ENCODE peak calls at places on chromosome 13, in ten cellular contexts. One of them, this sample, is unnamed.

GRCh38 chr13:73399347-73400216 is 340.8 kb downstream of the KLF5 start:
- DNase-seq in NCI-H2227 treated with DMSO at 0.1 percent for 48 hours: no peak
- DNase-seq in RCC 7860: no peak
- DNase-seq in AG20443: no peak
- DNase-seq in mucosa of gallbladder: peak; percentile 50
- DNase-seq in IMR-90: no peak
- DNase-seq in HuH-7: no peak
- DNase-seq in H9: no peak
- DNase-seq in cardiac muscle cell: no peak
- DNase-seq in fibroblast of mammary gland: no peak
- DNase-seq in this sample: no peak

GRCh38 chr13:101520672-101521071 is 68.2 kb downstream of the ITGBL1 start:
- DNase-seq in NCI-H2227 treated with DMSO at 0.1 percent for 48 hours: no peak
- DNase-seq in RCC 7860: peak; percentile 69
- DNase-seq in AG20443: peak; percentile 43
- DNase-seq in mucosa of gallbladder: no peak
- DNase-seq in IMR-90: peak; percentile 86
- DNase-seq in HuH-7: no peak
- DNase-seq in H9: no peak
- DNase-seq in cardiac muscle cell: no peak
- DNase-seq in fibroblast of mammary gland: peak; percentile 91
- DNase-seq in this sample: no peak

GRCh38 chr13:30581582-30581981 is 36.1 kb upstream of the USPL1 start:
- DNase-seq in NCI-H2227 treated with DMSO at 0.1 percent for 48 hours: no peak
- DNase-seq in RCC 7860: no peak
- DNase-seq in AG20443: peak; percentile 27
- DNase-seq in mucosa of gallbladder: no peak
- DNase-seq in IMR-90: peak; percentile 36
- DNase-seq in HuH-7: no peak
- DNase-seq in H9: no peak
- DNase-seq in cardiac muscle cell: peak; percentile 30
- DNase-seq in fibroblast of mammary gland: peak; percentile 37
- DNase-seq in this sample: no peak

GRCh38 chr13:34166406-34166805 is 348.5 kb downstream of the RFC3 start:
- DNase-seq in NCI-H2227 treated with DMSO at 0.1 percent for 48 hours: no peak
- DNase-seq in RCC 7860: no peak
- DNase-seq in AG20443: no peak
- DNase-seq in mucosa of gallbladder: no peak
- DNase-seq in IMR-90: no peak
- DNase-seq in HuH-7: no peak
- DNase-seq in H9: no peak
- DNase-seq in cardiac muscle cell: no peak
- DNase-seq in fibroblast of mammary gland: no peak
- DNase-seq in this sample: no peak

GRCh38 chr13:80251403-80251802 is 89.5 kb downstream of the SPRY2 start:
- DNase-seq in NCI-H2227 treated with DMSO at 0.1 percent for 48 hours: peak; percentile 26
- DNase-seq in RCC 7860: no peak
- DNase-seq in AG20443: no peak
- DNase-seq in mucosa of gallbladder: no peak
- DNase-seq in IMR-90: peak; percentile 60
- DNase-seq in HuH-7: no peak
- DNase-seq in H9: no peak
- DNase-seq in cardiac muscle cell: peak; percentile 21
- DNase-seq in fibroblast of mammary gland: peak; percentile 76
- DNase-seq in this sample: no peak

GRCh38 chr13:98910501-98910951 is 67.3 kb downstream of the DOCK9 start:
- DNase-seq in NCI-H2227 treated with DMSO at 0.1 percent for 48 hours: no peak
- DNase-seq in RCC 7860: peak; percentile 61
- DNase-seq in AG20443: peak; percentile 62
- DNase-seq in mucosa of gallbladder: no peak
- DNase-seq in IMR-90: peak; percentile 70
- DNase-seq in HuH-7: no peak
- DNase-seq in H9: no peak
- DNase-seq in cardiac muscle cell: no peak
- DNase-seq in fibroblast of mammary gland: peak; percentile 77
- DNase-seq in this sample: no peak

GRCh38 chr13:107373551-107373950 is 805.6 kb upstream of the ARGLU1 start:
- DNase-seq in NCI-H2227 treated with DMSO at 0.1 percent for 48 hours: peak; percentile 31
- DNase-seq in RCC 7860: peak; percentile 61
- DNase-seq in AG20443: no peak
- DNase-seq in mucosa of gallbladder: no peak
- DNase-seq in IMR-90: peak; percentile 91
- DNase-seq in HuH-7: peak; percentile 3
- DNase-seq in H9: peak; percentile 33
- DNase-seq in cardiac muscle cell: peak; percentile 16
- DNase-seq in fibroblast of mammary gland: peak; percentile 79
- DNase-seq in this sample: no peak

GRCh38 chr13:64075543-64076271 is 2660.1 kb upstream of the PCDH20 start:
- DNase-seq in NCI-H2227 treated with DMSO at 0.1 percent for 48 hours: no peak
- DNase-seq in RCC 7860: no peak
- DNase-seq in AG20443: no peak
- DNase-seq in mucosa of gallbladder: no peak
- DNase-seq in IMR-90: no peak
- DNase-seq in HuH-7: peak; percentile 46
- DNase-seq in H9: no peak
- DNase-seq in cardiac muscle cell: no peak
- DNase-seq in fibroblast of mammary gland: no peak
- DNase-seq in this sample: no peak

GRCh38 chr13:109769921-109770320 is 16.5 kb downstream of the IRS2 start:
- DNase-seq in NCI-H2227 treated with DMSO at 0.1 percent for 48 hours: no peak
- DNase-seq in RCC 7860: no peak
- DNase-seq in AG20443: no peak
- DNase-seq in mucosa of gallbladder: no peak
- DNase-seq in IMR-90: no peak
- DNase-seq in HuH-7: no peak
- DNase-seq in H9: no peak
- DNase-seq in cardiac muscle cell: no peak
- DNase-seq in fibroblast of mammary gland: no peak
- DNase-seq in this sample: no peak

GRCh38 chr13:99360696-99361095 is 53.5 kb upstream of the GPR183 start:
- DNase-seq in NCI-H2227 treated with DMSO at 0.1 percent for 48 hours: no peak
- DNase-seq in RCC 7860: no peak
- DNase-seq in AG20443: no peak
- DNase-seq in mucosa of gallbladder: no peak
- DNase-seq in IMR-90: no peak
- DNase-seq in HuH-7: no peak
- DNase-seq in H9: no peak
- DNase-seq in cardiac muscle cell: no peak
- DNase-seq in fibroblast of mammary gland: no peak
- DNase-seq in this sample: no peak

GRCh38 chr13:43110658-43111057 is 87.3 kb downstream of the DNAJC15 start:
- DNase-seq in NCI-H2227 treated with DMSO at 0.1 percent for 48 hours: no peak
- DNase-seq in RCC 7860: no peak
- DNase-seq in AG20443: no peak
- DNase-seq in mucosa of gallbladder: no peak
- DNase-seq in IMR-90: no peak
- DNase-seq in HuH-7: no peak
- DNase-seq in H9: no peak
- DNase-seq in cardiac muscle cell: no peak
- DNase-seq in fibroblast of mammary gland: no peak
- DNase-seq in this sample: no peak

GRCh38 chr13:41668130-41668757 is 210.9 kb downstream of the RGCC start:
- DNase-seq in NCI-H2227 treated with DMSO at 0.1 percent for 48 hours: peak; percentile 59
- DNase-seq in RCC 7860: peak; percentile 69
- DNase-seq in AG20443: peak; percentile 78
- DNase-seq in mucosa of gallbladder: peak; percentile 67
- DNase-seq in IMR-90: peak; percentile 95
- DNase-seq in HuH-7: peak; percentile 57
- DNase-seq in H9: peak; percentile 67
- DNase-seq in cardiac muscle cell: peak; percentile 85
- DNase-seq in fibroblast of mammary gland: peak; percentile 94
- DNase-seq in this sample: peak; percentile 29

GRCh38 chr13:24911135-24911524 is 147.2 kb downstream of the RNF17 start:
- DNase-seq in NCI-H2227 treated with DMSO at 0.1 percent for 48 hours: no peak
- DNase-seq in RCC 7860: peak; percentile 81
- DNase-seq in AG20443: no peak
- DNase-seq in mucosa of gallbladder: no peak
- DNase-seq in IMR-90: peak; percentile 74
- DNase-seq in HuH-7: no peak
- DNase-seq in H9: no peak
- DNase-seq in cardiac muscle cell: no peak
- DNase-seq in fibroblast of mammary gland: peak; percentile 72
- DNase-seq in this sample: no peak

GRCh38 chr13:25225970-25226369 is 53.9 kb upstream of the AMER2 start:
- DNase-seq in NCI-H2227 treated with DMSO at 0.1 percent for 48 hours: no peak
- DNase-seq in RCC 7860: no peak
- DNase-seq in AG20443: no peak
- DNase-seq in mucosa of gallbladder: no peak
- DNase-seq in IMR-90: no peak
- DNase-seq in HuH-7: no peak
- DNase-seq in H9: no peak
- DNase-seq in cardiac muscle cell: no peak
- DNase-seq in fibroblast of mammary gland: no peak
- DNase-seq in this sample: no peak

GRCh38 chr13:46039421-46040036 is 13.0 kb downstream of the ZC3H13 start:
- DNase-seq in NCI-H2227 treated with DMSO at 0.1 percent for 48 hours: no peak
- DNase-seq in RCC 7860: no peak
- DNase-seq in AG20443: no peak
- DNase-seq in mucosa of gallbladder: no peak
- DNase-seq in IMR-90: peak; percentile 83
- DNase-seq in HuH-7: no peak
- DNase-seq in H9: no peak
- DNase-seq in cardiac muscle cell: no peak
- DNase-seq in fibroblast of mammary gland: peak; percentile 49
- DNase-seq in this sample: no peak

GRCh38 chr13:46648166-46648607 is 95.2 kb downstream of the LRCH1 start:
- DNase-seq in NCI-H2227 treated with DMSO at 0.1 percent for 48 hours: peak; percentile 3
- DNase-seq in RCC 7860: peak; percentile 20
- DNase-seq in AG20443: peak; percentile 34
- DNase-seq in mucosa of gallbladder: peak; percentile 70
- DNase-seq in IMR-90: peak; percentile 60
- DNase-seq in HuH-7: no peak
- DNase-seq in H9: no peak
- DNase-seq in cardiac muscle cell: peak; percentile 56
- DNase-seq in fibroblast of mammary gland: peak; percentile 69
- DNase-seq in this sample: peak; percentile 47

GRCh38 chr13:58680115-58680514 is 1048.6 kb downstream of the PCDH17 start:
- DNase-seq in NCI-H2227 treated with DMSO at 0.1 percent for 48 hours: no peak
- DNase-seq in RCC 7860: no peak
- DNase-seq in AG20443: no peak
- DNase-seq in mucosa of gallbladder: no peak
- DNase-seq in IMR-90: no peak
- DNase-seq in HuH-7: no peak
- DNase-seq in H9: peak; percentile 46
- DNase-seq in cardiac muscle cell: no peak
- DNase-seq in fibroblast of mammary gland: no peak
- DNase-seq in this sample: no peak

GRCh38 chr13:66805657-66806056 is 424.5 kb downstream of the PCDH9 start:
- DNase-seq in NCI-H2227 treated with DMSO at 0.1 percent for 48 hours: no peak
- DNase-seq in RCC 7860: no peak
- DNase-seq in AG20443: no peak
- DNase-seq in mucosa of gallbladder: no peak
- DNase-seq in IMR-90: peak; percentile 54
- DNase-seq in HuH-7: no peak
- DNase-seq in H9: no peak
- DNase-seq in cardiac muscle cell: no peak
- DNase-seq in fibroblast of mammary gland: peak; percentile 73
- DNase-seq in this sample: no peak

GRCh38 chr13:21458457-21458815 is 667 bp downstream of the ZDHHC20 start:
- DNase-seq in NCI-H2227 treated with DMSO at 0.1 percent for 48 hours: peak; percentile 10
- DNase-seq in RCC 7860: no peak
- DNase-seq in AG20443: peak; percentile 23
- DNase-seq in mucosa of gallbladder: peak; percentile 34
- DNase-seq in IMR-90: no peak
- DNase-seq in HuH-7: peak; percentile 65
- DNase-seq in H9: peak; percentile 66
- DNase-seq in cardiac muscle cell: peak; percentile 53
- DNase-seq in fibroblast of mammary gland: no peak
- DNase-seq in this sample: peak; percentile 71

GRCh38 chr13:29676535-29676934 is 81.0 kb upstream of the SLC7A1 start:
- DNase-seq in NCI-H2227 treated with DMSO at 0.1 percent for 48 hours: no peak
- DNase-seq in RCC 7860: peak; percentile 67
- DNase-seq in AG20443: peak; percentile 54
- DNase-seq in mucosa of gallbladder: peak; percentile 12
- DNase-seq in IMR-90: peak; percentile 29
- DNase-seq in HuH-7: no peak
- DNase-seq in H9: no peak
- DNase-seq in cardiac muscle cell: peak; percentile 12
- DNase-seq in fibroblast of mammary gland: peak; percentile 55
- DNase-seq in this sample: no peak

GRCh38 chr13:73370066-73370465 is 311.3 kb downstream of the KLF5 start:
- DNase-seq in NCI-H2227 treated with DMSO at 0.1 percent for 48 hours: no peak
- DNase-seq in RCC 7860: no peak
- DNase-seq in AG20443: no peak
- DNase-seq in mucosa of gallbladder: no peak
- DNase-seq in IMR-90: no peak
- DNase-seq in HuH-7: no peak
- DNase-seq in H9: no peak
- DNase-seq in cardiac muscle cell: no peak
- DNase-seq in fibroblast of mammary gland: no peak
- DNase-seq in this sample: no peak

GRCh38 chr13:108218044-108218974 is at the start of gene ABHD13:
- DNase-seq in NCI-H2227 treated with DMSO at 0.1 percent for 48 hours: peak; percentile 83
- DNase-seq in RCC 7860: peak; percentile 79
- DNase-seq in AG20443: peak; percentile 97
- DNase-seq in mucosa of gallbladder: peak; percentile 90
- DNase-seq in IMR-90: peak; percentile 85
- DNase-seq in HuH-7: peak; percentile 92
- DNase-seq in H9: peak; percentile 93
- DNase-seq in cardiac muscle cell: peak; percentile 94
- DNase-seq in fibroblast of mammary gland: peak; percentile 88
- DNase-seq in this sample: peak; percentile 99

GRCh38 chr13:113063091-113063491 is 42.5 kb upstream of the F7 start:
- DNase-seq in NCI-H2227 treated with DMSO at 0.1 percent for 48 hours: no peak
- DNase-seq in RCC 7860: no peak
- DNase-seq in AG20443: no peak
- DNase-seq in mucosa of gallbladder: no peak
- DNase-seq in IMR-90: no peak
- DNase-seq in HuH-7: no peak
- DNase-seq in H9: no peak
- DNase-seq in cardiac muscle cell: no peak
- DNase-seq in fibroblast of mammary gland: no peak
- DNase-seq in this sample: no peak

GRCh38 chr13:99307247-99307646 is at the start of gene GPR183:
- DNase-seq in NCI-H2227 treated with DMSO at 0.1 percent for 48 hours: no peak
- DNase-seq in RCC 7860: peak; percentile 28
- DNase-seq in AG20443: no peak
- DNase-seq in mucosa of gallbladder: peak; percentile 29
- DNase-seq in IMR-90: peak; percentile 43
- DNase-seq in HuH-7: no peak
- DNase-seq in H9: no peak
- DNase-seq in cardiac muscle cell: peak; percentile 82
- DNase-seq in fibroblast of mammary gland: no peak
- DNase-seq in this sample: no peak

GRCh38 chr13:27853871-27854270 is 61.6 kb downstream of the GSX1 start:
- DNase-seq in NCI-H2227 treated with DMSO at 0.1 percent for 48 hours: no peak
- DNase-seq in RCC 7860: no peak
- DNase-seq in AG20443: peak; percentile 20
- DNase-seq in mucosa of gallbladder: no peak
- DNase-seq in IMR-90: no peak
- DNase-seq in HuH-7: no peak
- DNase-seq in H9: no peak
- DNase-seq in cardiac muscle cell: no peak
- DNase-seq in fibroblast of mammary gland: no peak
- DNase-seq in this sample: no peak

GRCh38 chr13:97113231-97114001 is 108.7 kb upstream of the MBNL2 start:
- DNase-seq in NCI-H2227 treated with DMSO at 0.1 percent for 48 hours: peak; percentile 62
- DNase-seq in RCC 7860: no peak
- DNase-seq in AG20443: peak; percentile 23
- DNase-seq in mucosa of gallbladder: no peak
- DNase-seq in IMR-90: no peak
- DNase-seq in HuH-7: no peak
- DNase-seq in H9: no peak
- DNase-seq in cardiac muscle cell: no peak
- DNase-seq in fibroblast of mammary gland: no peak
- DNase-seq in this sample: no peak

GRCh38 chr13:76944457-76944856 is 3.9 kb upstream of the ACOD1 start:
- DNase-seq in NCI-H2227 treated with DMSO at 0.1 percent for 48 hours: no peak
- DNase-seq in RCC 7860: no peak
- DNase-seq in AG20443: peak; percentile 61
- DNase-seq in mucosa of gallbladder: no peak
- DNase-seq in IMR-90: peak; percentile 68
- DNase-seq in HuH-7: no peak
- DNase-seq in H9: no peak
- DNase-seq in cardiac muscle cell: no peak
- DNase-seq in fibroblast of mammary gland: peak; percentile 81
- DNase-seq in this sample: no peak

GRCh38 chr13:109196896-109197295 is 567.5 kb downstream of the MYO16 start:
- DNase-seq in NCI-H2227 treated with DMSO at 0.1 percent for 48 hours: no peak
- DNase-seq in RCC 7860: no peak
- DNase-seq in AG20443: no peak
- DNase-seq in mucosa of gallbladder: no peak
- DNase-seq in IMR-90: no peak
- DNase-seq in HuH-7: no peak
- DNase-seq in H9: peak; percentile 67
- DNase-seq in cardiac muscle cell: peak; percentile 13
- DNase-seq in fibroblast of mammary gland: no peak
- DNase-seq in this sample: peak; percentile 44

This sample was measured in WERI-Rb-1.